ENCODE peak calls at places on chromosomes 6 and 20, in ten cellular contexts. J is astrocyte of the spinal cord, N is left ventricle myocardium inferior, U is A549, B is body of pancreas, H is fibroblast of mammary gland, K is stomach, M is AG10803, X is cardiac muscle cell, C is hepatocyte. A is an unnamed sample.

GRCh38 chr20:41342474-41343464 is 2.1 kb downstream of the LPIN3 start:
- DNase-seq in J (no peak), U (no peak), N (no peak), X (no peak), M (no peak), K (no peak), C (no peak), B (no peak), H (no peak), A (no peak)

GRCh38 chr6:169794317-169795055 is 43.1 kb downstream of the ERMARD start:
- DNase-seq in C (no peak), B (no peak), N (no peak), H (no peak), K (peak), J (no peak), U (no peak), M (no peak), X (no peak), A (no peak)

GRCh38 chr6:163745566-163746400 is 331.3 kb downstream of the QKI start:
- DNase-seq in N (peak), X (peak), H (peak), J (peak), C (peak), B (peak), U (peak), K (no peak), M (peak), A (no peak)

GRCh38 chr6:57173056-57173885 is 1.1 kb downstream of the BAG2 start:
- DNase-seq in C (peak), K (no peak), N (no peak), H (no peak), J (peak), B (no peak), X (peak), U (no peak), M (no peak), A (no peak)

GRCh38 chr20:32189691-32190607 is 17.6 kb downstream of the PLAGL2 start:
- DNase-seq in B (peak), C (peak), M (peak), U (no peak), J (peak), K (peak), N (peak), X (peak), H (peak), A (no peak)

GRCh38 chr20:8853805-8854338 is 215.0 kb upstream of the PLCB4 start:
- DNase-seq in K (no peak), U (peak), N (no peak), H (peak), M (peak), C (peak), B (peak), J (peak), X (peak), A (peak)

GRCh38 chr6:90003941-90004340 is 109.7 kb downstream of the GJA10 start:
- DNase-seq in H (no peak), C (no peak), X (peak), J (peak), U (no peak), M (peak), N (no peak), B (no peak), K (no peak), A (no peak)

GRCh38 chr6:43985329-43985728 is 141.9 kb downstream of the MRPL14 start:
- DNase-seq in X (no peak), N (no peak), J (no peak), U (no peak), H (no peak), M (no peak), C (no peak), B (peak), K (no peak), A (no peak)

GRCh38 chr20:59938221-59938620 is 1.9 kb downstream of the PPP1R3D start:
- DNase-seq in H (peak), N (no peak), M (peak), B (no peak), U (no peak), J (peak), X (no peak), K (no peak), C (no peak), A (no peak)

GRCh38 chr6:170295519-170296422 is 4.9 kb upstream of the DLL1 start:
- DNase-seq in X (no peak), K (peak), J (no peak), C (peak), B (peak), M (no peak), U (no peak), H (no peak), N (no peak), A (no peak)

GRCh38 chr6:18507018-18507415 is 119.9 kb downstream of the RNF144B start:
- DNase-seq in M (no peak), U (no peak), B (no peak), J (no peak), X (no peak), C (no peak), K (no peak), H (no peak), N (no peak), A (no peak)

GRCh38 chr6:111823831-111824607 is 49.2 kb downstream of the FYN start:
- DNase-seq in J (peak), B (no peak), H (peak), U (no peak), M (peak), N (no peak), C (no peak), X (peak), K (no peak), A (no peak)

DNA sequence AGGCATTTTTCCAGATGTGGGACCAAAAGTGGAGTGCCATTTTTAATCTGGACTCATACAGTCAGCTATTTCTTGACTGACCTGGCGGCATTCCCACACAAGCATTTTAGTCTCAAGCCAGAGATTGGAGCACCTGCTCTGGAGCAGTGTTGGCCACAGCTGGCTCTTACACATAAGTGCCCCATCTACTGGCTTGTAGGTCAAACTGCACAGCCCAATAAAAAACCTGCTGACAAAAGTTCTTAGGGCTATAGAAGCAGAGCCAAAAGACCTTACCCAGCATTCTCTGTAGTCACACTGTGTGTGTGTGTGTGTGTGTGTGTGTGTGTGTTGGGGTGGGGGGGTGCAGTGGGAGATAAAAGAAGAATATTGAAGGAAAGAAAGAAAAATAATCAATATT is 38.6 kb upstream of the SENP6 start:
- DNase-seq in J (peak), H (peak), C (peak), U (peak), M (peak), X (peak), B (no peak), N (no peak), K (no peak), A (peak)
- TF ChIP-seq CTCF in J (peak), H (peak), C (peak), U (no peak), M (peak), X (peak), B (no peak), N (peak), K (no peak), A (peak)

GRCh38 chr20:53660947-53661381 is 67.3 kb upstream of the ZNF217 start:
- DNase-seq in N (no peak), J (no peak), B (no peak), U (no peak), K (no peak), X (no peak), M (peak), H (peak), C (no peak), A (no peak)

GRCh38 chr20:53658327-53658726 is 64.7 kb upstream of the ZNF217 start:
- DNase-seq in U (no peak), X (no peak), C (no peak), N (no peak), H (no peak), B (no peak), M (no peak), J (no peak), K (no peak), A (no peak)

GRCh38 chr20:53662595-53662994 is 69.0 kb upstream of the ZNF217 start:
- DNase-seq in M (no peak), X (no peak), H (no peak), K (no peak), J (no peak), C (no peak), B (no peak), U (no peak), N (no peak), A (no peak)

GRCh38 chr20:53658973-53659372 is 65.3 kb upstream of the ZNF217 start:
- DNase-seq in J (no peak), M (no peak), N (no peak), K (no peak), B (no peak), X (no peak), C (no peak), U (no peak), H (peak), A (no peak)

GRCh38 chr20:53660078-53660909 is 66.7 kb upstream of the ZNF217 start:
- DNase-seq in X (peak), C (no peak), J (no peak), H (peak), N (no peak), U (no peak), B (no peak), M (peak), K (no peak), A (no peak)
- H3K4me3 ChIP-seq in X (no peak), C (no peak), J (peak), H (peak), N (peak), U (peak), B (peak), M (peak), K (peak), A (no peak)

DNA sequence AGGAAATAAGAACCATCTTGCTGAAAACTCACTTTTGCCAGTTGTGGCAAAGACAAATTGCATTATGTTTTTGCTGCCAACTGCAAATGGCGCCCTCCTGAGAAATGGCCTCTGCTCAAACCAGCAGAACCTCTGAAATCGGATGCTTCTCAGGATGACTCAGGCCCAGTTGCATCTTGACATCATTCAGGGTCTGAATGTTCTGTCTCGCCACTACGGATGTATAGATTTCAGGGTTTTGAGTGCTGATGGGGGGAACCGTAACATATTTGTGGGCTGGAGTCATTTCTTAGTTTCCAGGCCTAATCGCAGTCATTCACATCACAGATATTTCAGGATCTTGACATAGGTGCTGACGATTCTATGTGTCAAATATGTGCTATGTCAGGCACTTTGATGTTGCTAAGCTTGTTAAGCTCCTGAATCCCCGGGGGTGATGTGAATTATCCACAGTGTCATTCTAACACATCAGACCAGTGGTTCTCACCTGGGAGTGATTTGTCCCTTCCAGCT is 207.1 kb downstream of the NFATC2 start:
- DNase-seq in H (peak), U (peak), X (peak), B (no peak), J (peak), C (peak), K (no peak), M (peak), N (no peak), A (no peak)
- TF ChIP-seq CTCF in H (peak), U (no peak), X (peak), B (no peak), J (peak), C (no peak), K (no peak), M (peak), N (no peak), A (no peak)

GRCh38 chr6:83870649-83871048 is 11.2 kb downstream of the CYB5R4 start:
- DNase-seq in K (no peak), H (no peak), M (no peak), C (no peak), U (no peak), B (no peak), J (no peak), N (no peak), X (no peak), A (no peak)
- H3K4me3 ChIP-seq in K (no peak), H (no peak), M (no peak), C (no peak), U (no peak), B (no peak), J (no peak), N (no peak), X (no peak), A (no peak)

DNA sequence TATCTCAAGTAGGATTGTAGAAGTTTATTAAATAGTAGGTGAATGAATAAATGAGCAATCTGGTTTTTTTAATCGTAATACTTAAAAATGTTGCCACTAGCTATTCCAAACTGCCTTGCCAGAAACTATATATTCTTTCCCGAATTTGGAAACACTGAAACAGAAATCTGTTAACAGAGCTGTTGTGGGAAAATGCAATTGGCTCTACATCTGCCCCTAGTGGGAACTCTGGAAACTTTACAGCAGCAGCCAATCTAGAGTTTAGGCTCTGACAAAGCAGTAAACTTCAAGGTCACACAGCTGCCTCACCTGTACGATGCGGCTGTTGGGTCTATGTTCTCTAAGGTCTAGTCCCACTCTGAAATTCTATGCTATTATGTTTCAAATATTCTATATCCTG is 41.7 kb downstream of the SYNE1 start:
- DNase-seq in B (peak), X (peak), K (no peak), N (no peak), U (peak), C (peak), M (peak), J (no peak), H (peak), A (no peak)
- TF ChIP-seq CTCF in B (peak), X (peak), K (no peak), N (peak), U (no peak), C (peak), M (peak), J (peak), H (peak), A (peak)

GRCh38 chr6:32151131-32151884 is 431 bp downstream of the PRRT1 start:
- DNase-seq in H (no peak), N (no peak), C (no peak), B (no peak), M (no peak), U (no peak), X (no peak), K (no peak), J (no peak), A (no peak)
- H3K4me3 ChIP-seq in H (peak), N (peak), C (no peak), B (no peak), M (peak), U (no peak), X (no peak), K (peak), J (peak), A (no peak)

DNA sequence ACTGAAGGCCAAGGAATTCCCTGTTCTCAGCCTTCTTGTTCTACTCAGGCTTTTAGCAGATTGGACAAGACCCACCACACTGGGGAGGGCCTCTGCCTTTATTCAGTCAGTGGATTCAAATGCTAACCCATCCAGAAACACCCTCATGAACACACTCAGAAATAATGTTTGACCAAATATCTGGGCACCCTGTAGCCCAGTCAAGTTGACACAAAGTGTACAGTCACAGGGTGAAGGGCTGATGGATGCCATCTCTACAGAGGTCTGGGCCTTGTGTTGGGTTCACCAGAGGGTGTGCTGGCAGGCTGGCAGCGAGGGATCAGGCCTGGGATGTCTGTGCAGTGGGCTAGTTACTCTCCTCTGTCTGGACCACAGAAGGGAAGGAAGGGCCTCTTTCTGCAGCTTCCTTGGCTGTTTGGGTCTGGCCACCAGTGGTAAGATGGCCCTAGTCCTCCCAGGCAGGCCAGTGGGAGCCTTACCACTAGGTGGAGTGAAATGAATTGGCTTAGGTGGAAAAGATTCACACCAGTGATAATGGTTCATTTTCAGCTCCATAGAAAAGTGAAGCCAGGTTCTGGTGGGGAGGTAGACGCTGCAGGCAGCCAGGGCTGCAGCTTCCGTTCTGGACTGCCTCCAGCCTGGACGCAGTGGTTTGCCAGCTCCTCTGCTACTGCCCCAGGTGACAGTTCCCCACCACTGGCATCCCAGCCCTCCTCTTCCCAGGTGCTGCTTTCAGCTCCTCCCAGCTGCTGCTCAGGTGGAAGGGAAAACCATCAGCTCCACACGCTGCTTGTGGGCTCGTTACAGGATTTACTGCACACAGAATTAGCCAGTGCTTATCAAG is 9.2 kb downstream of the TUBB2A start:
- DNase-seq in M (no peak), H (no peak), B (peak), U (no peak), N (no peak), X (no peak), K (no peak), J (no peak), C (no peak), A (no peak)
- TF ChIP-seq CTCF in M (no peak), H (peak), B (peak), U (no peak), N (no peak), X (no peak), K (no peak), J (peak), C (no peak), A (peak)